ENCODE peak calls at places on chromosomes 7 and 10, in six cellular contexts. U is transverse colon, O is heart left ventricle, H is prostate gland, E is right lobe of liver, V is tibial nerve. Y is an unnamed sample.

GRCh38 chr10:32156031-32156495 is 99.8 kb upstream of the KIF5B start:
- DNase-seq in E (no peak), O (no peak), V (no peak), H (no peak), U (no peak), Y (no peak)

GRCh38 chr10:114852197-114852596 is 30.6 kb downstream of the FHIP2A start:
- DNase-seq in V (no peak), E (no peak), H (no peak), U (no peak), O (no peak), Y (no peak)

GRCh38 chr7:23713285-23714235 is 3.5 kb downstream of the STK31 start:
- DNase-seq in H (no peak), U (no peak), O (no peak), V (no peak), E (no peak), Y (no peak)

GRCh38 chr7:110372685-110373084 is 718.2 kb upstream of the LRRN3 start:
- DNase-seq in V (no peak), H (no peak), E (no peak), U (no peak), O (no peak), Y (no peak)

GRCh38 chr7:79930604-79931003 is 204.0 kb upstream of the GNAI1 start:
- DNase-seq in H (no peak), V (no peak), E (no peak), O (no peak), U (no peak), Y (no peak)

GRCh38 chr7:142569851-142570250 is 179.4 kb upstream of the PRSS1 start:
- DNase-seq in U (no peak), E (no peak), H (no peak), O (no peak), V (no peak), Y (no peak)

GRCh38 chr7:142496545-142496991 is 238.7 kb upstream of the PRSS58 start:
- DNase-seq in O (no peak), E (no peak), U (peak), V (no peak), H (peak), Y (no peak)

GRCh38 chr10:79112898-79113431 is 44.2 kb downstream of the ZMIZ1 start:
- DNase-seq in E (no peak), O (peak), U (no peak), H (peak), V (no peak), Y (peak)

GRCh38 chr10:43692051-43692825 is 43.6 kb upstream of the ZNF32 start:
- DNase-seq in U (no peak), V (peak), E (no peak), O (no peak), H (no peak), Y (no peak)

GRCh38 chr10:79490400-79491081 is 21.8 kb upstream of the EIF5AL1 start:
- DNase-seq in U (peak), E (no peak), O (peak), V (no peak), H (no peak), Y (peak)

GRCh38 chr7:32179567-32179966 is 109.4 kb upstream of the PDE1C start:
- DNase-seq in V (no peak), O (no peak), U (no peak), H (no peak), E (no peak), Y (no peak)

GRCh38 chr10:50554995-50555568 is 68.7 kb downstream of the SGMS1 start:
- DNase-seq in V (no peak), O (no peak), U (no peak), E (no peak), H (no peak), Y (no peak)

GRCh38 chr10:114682532-114682931 is 24.5 kb upstream of the ABLIM1 start:
- DNase-seq in E (no peak), V (no peak), H (no peak), U (no peak), O (no peak), Y (no peak)

GRCh38 chr10:71948496-71949067 is 15.6 kb upstream of the CHST3 start:
- DNase-seq in O (no peak), E (no peak), V (no peak), H (no peak), U (no peak), Y (peak)

GRCh38 chr10:70418229-70418628 is 14.3 kb downstream of the EIF4EBP2 start:
- DNase-seq in V (no peak), E (no peak), H (no peak), U (no peak), O (no peak), Y (no peak)

GRCh38 chr10:116796469-116796868 is 52.8 kb upstream of the ENO4 start:
- DNase-seq in U (no peak), O (no peak), V (no peak), H (no peak), E (no peak), Y (no peak)

GRCh38 chr10:104049497-104050250 is 36.0 kb downstream of the COL17A1 start:
- DNase-seq in O (no peak), E (no peak), H (no peak), V (no peak), U (peak), Y (no peak)

GRCh38 chr10:122471531-122472177 is 10.3 kb downstream of the HTRA1 start:
- DNase-seq in V (no peak), E (no peak), O (no peak), U (no peak), H (no peak), Y (no peak)

GRCh38 chr7:16564909-16565426 is 38.3 kb downstream of the LRRC72 start:
- DNase-seq in U (no peak), E (no peak), V (no peak), O (no peak), H (no peak), Y (no peak)

GRCh38 chr7:13021566-13021965 is 334.1 kb downstream of the ARL4A start:
- DNase-seq in V (no peak), H (no peak), U (no peak), E (no peak), O (no peak), Y (no peak)

GRCh38 chr10:122034149-122034756 is 45.3 kb downstream of the TACC2 start:
- DNase-seq in H (no peak), V (no peak), O (no peak), U (peak), E (no peak), Y (no peak)

GRCh38 chr7:119046068-119046467 is 821.6 kb downstream of the ANKRD7 start:
- DNase-seq in V (no peak), E (no peak), H (no peak), O (no peak), U (no peak), Y (no peak)

GRCh38 chr10:97109562-97109961 is 76.2 kb downstream of the SLIT1 start:
- DNase-seq in H (no peak), O (no peak), U (no peak), V (no peak), E (no peak), Y (no peak)

GRCh38 chr7:82105463-82105862 is 335.6 kb upstream of the HGF start:
- DNase-seq in V (no peak), U (no peak), E (no peak), H (no peak), O (no peak), Y (no peak)

GRCh38 chr10:95266674-95267095 is 24.1 kb downstream of the PDLIM1 start:
- DNase-seq in E (no peak), V (no peak), U (no peak), O (no peak), H (no peak), Y (no peak)

GRCh38 chr10:98463022-98463421 is 16.3 kb upstream of the HPS1 start:
- DNase-seq in H (no peak), E (no peak), O (no peak), V (no peak), U (no peak), Y (no peak)

GRCh38 chr7:137742051-137742450 is 104.7 kb downstream of the DGKI start:
- DNase-seq in H (no peak), O (no peak), U (no peak), V (no peak), E (no peak), Y (no peak)

GRCh38 chr7:81235896-81236479 is 317.1 kb upstream of the SEMA3C start:
- DNase-seq in H (no peak), U (no peak), V (no peak), O (no peak), E (no peak), Y (no peak)

GRCh38 chr7:93646538-93646937 is 72.0 kb upstream of the CALCR start:
- DNase-seq in E (no peak), O (no peak), U (no peak), H (no peak), V (no peak), Y (no peak)

GRCh38 chr10:25933653-25934608 is at the start of gene MYO3A:
- DNase-seq in V (no peak), H (no peak), U (no peak), E (no peak), O (no peak), Y (no peak)

GRCh38 chr10:86603256-86603655 is 51.1 kb upstream of the OPN4 start:
- DNase-seq in V (no peak), E (no peak), H (no peak), O (no peak), U (no peak), Y (no peak)

GRCh38 chr10:14125564-14125963 is 205.2 kb downstream of the FRMD4A start:
- DNase-seq in V (no peak), H (no peak), O (no peak), E (no peak), U (no peak), Y (no peak)

GRCh38 chr7:134705716-134706115 is 59.1 kb downstream of the BPGM start:
- DNase-seq in E (no peak), O (no peak), U (no peak), H (no peak), V (no peak), Y (no peak)

GRCh38 chr7:131501422-131501821 is 55.0 kb downstream of the PODXL start:
- DNase-seq in V (no peak), U (no peak), O (no peak), E (no peak), H (no peak), Y (no peak)

GRCh38 chr10:67473850-67474633 is 222.0 kb downstream of the CTNNA3 start:
- DNase-seq in V (no peak), H (no peak), O (no peak), U (no peak), E (no peak), Y (no peak)

GRCh38 chr10:95767884-95768556 is 12.1 kb downstream of the ENTPD1 start:
- DNase-seq in O (no peak), V (no peak), E (no peak), U (no peak), H (no peak), Y (peak)

GRCh38 chr7:29989257-29989995 is at the start of gene SCRN1:
- DNase-seq in H (peak), E (peak), O (peak), V (peak), U (peak), Y (no peak)
- TF ChIP-seq POLR2A in H (peak), E (no peak), O (no peak), V (no peak), U (peak), Y (no peak)

DNA sequence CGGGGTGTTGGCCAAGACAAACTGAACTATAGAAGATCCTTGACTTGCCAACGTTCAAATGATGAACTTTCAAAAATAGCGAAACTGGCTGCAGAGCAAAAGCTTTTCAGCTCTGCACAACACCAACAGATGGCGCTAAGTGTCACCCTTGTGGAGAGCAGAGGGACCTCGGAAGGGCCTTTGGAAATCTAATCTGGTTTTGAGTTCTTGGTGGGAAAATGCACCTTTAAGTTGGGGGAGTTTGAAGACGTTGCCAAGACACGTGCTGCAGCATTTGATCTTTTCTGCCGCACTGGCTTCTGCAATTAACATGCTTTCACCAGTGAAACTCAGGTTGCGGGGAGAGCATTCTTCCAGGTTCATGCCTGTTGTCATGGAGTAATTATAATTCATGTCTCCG is 26.3 kb upstream of the WDR11 start:
- DNase-seq in H (peak), U (peak), O (no peak), E (no peak), V (no peak), Y (no peak)
- TF ChIP-seq CTCF in H (no peak), U (peak), O (no peak), E (peak), V (peak), Y (no peak)

DNA sequence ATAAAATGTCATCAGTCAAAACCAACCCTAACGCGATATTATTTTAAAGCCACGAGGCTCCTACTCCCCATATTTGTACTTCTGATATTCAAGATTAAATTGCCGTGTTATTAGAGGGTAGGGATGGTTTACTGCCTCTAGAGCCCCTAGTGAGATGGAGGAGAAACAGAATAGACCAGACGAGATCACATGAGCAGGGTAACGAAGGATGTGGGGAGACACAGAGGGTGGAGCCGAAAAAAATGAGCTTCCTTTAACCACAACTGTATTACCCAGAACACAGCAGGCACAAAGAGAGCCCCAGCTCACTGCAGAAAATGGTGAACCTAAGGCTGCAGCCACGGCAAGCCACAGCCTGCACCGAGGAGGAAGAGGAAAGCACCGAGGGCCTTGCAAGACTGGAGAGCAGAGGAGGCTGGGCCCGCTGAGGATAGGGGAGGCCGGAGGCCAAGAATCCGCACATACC is 14.3 kb downstream of the ZC3HAV1 start:
- DNase-seq in E (no peak), H (no peak), O (no peak), V (no peak), U (peak), Y (peak)
- TF ChIP-seq POLR2A in E (no peak), H (no peak), O (no peak), V (no peak), U (no peak), Y (no peak)

DNA sequence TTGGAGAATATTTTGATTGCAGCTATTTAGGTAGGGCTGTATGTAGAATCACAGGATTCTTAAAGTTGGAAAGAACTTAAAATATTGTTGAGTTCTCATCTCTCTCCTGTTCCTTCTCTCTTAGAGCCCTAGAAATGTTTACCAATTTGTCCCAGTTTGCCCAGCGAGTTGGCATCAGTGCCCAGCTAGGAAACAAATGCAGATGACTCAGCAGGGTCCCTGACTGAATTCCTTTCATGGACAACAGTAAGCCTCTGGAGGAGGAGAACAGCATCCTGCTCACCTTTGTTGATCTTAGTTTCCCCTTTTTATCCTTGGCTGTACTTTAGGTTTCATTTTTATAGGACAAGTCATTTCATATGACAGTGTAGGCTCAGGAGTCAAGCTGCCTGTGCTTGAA is 89.3 kb downstream of the SEC23IP start:
- DNase-seq in U (no peak), H (no peak), E (no peak), O (no peak), V (no peak), Y (no peak)
- TF ChIP-seq CTCF in U (no peak), H (no peak), E (no peak), O (no peak), V (no peak), Y (no peak)

DNA sequence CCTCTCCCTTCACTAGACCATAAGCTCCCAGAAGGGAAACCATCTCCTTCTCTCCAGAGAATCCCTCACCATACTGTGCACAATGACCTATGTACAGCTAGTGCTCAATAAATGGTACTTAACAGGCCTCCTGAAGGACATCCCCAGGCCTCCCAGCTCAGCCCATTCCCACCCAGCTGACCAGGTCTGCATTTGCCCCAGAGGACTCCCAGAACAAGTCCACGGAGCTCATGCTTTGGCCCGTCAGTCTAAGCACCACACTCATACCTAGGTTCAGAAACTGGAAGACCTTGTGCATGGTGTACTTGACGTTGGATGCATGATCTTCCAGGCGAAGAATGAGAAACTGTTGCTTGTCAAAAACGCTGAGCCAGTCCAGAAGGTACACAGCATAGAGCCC is 81.3 kb downstream of the CHST15 start:
- DNase-seq in O (no peak), V (no peak), H (no peak), E (peak), U (no peak), Y (no peak)
- TF ChIP-seq POLR2A in O (no peak), V (no peak), H (no peak), E (no peak), U (no peak), Y (no peak)

DNA sequence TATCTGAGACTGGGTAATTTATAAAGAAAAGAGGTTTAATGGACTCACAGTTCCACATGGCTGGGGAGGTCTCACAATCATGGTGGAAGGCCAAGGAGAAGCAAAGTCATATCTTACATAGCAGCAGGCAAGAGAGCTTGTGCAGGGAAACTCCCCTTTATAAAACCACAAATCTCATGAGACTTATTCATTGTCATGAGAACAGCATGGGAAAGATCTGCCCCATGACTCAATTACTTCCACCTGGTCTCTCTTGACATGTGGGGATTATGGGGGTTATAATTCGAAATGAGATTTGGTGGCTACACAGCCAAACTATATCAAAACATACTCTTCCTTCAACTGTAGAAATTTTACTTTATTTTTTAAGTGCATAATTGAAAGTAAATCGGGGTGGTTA is 436.3 kb upstream of the KLF6 start:
- DNase-seq in E (no peak), U (no peak), O (no peak), V (no peak), H (no peak), Y (no peak)
- TF ChIP-seq CTCF in E (no peak), U (no peak), O (no peak), V (no peak), H (no peak), Y (no peak)

GRCh38 chr10:101818958-101819633 is 852 bp upstream of the OGA start:
- DNase-seq in U (peak), H (peak), E (no peak), V (no peak), O (no peak), Y (no peak)
- TF ChIP-seq POLR2A in U (no peak), H (no peak), E (no peak), V (no peak), O (no peak), Y (no peak)

GRCh38 chr7:25179771-25180591 is 48.3 kb downstream of the NPVF start:
- DNase-seq in H (peak), U (peak), V (peak), O (peak), E (peak), Y (peak)

GRCh38 chr7:25180946-25181345 is 47.3 kb downstream of the NPVF start:
- DNase-seq in V (no peak), U (no peak), O (no peak), H (no peak), E (no peak), Y (no peak)

GRCh38 chr7:25179325-25179724 is 49.0 kb downstream of the NPVF start:
- DNase-seq in V (no peak), H (no peak), E (no peak), O (no peak), U (no peak), Y (no peak)

GRCh38 chr7:25181537-25181936 is 46.7 kb downstream of the NPVF start:
- DNase-seq in E (no peak), O (no peak), U (no peak), V (no peak), H (no peak), Y (no peak)

GRCh38 chr7:25180592-25180923 is 47.7 kb downstream of the NPVF start:
- DNase-seq in E (no peak), U (no peak), O (no peak), H (no peak), V (peak), Y (no peak)
- TF ChIP-seq CTCF in E (no peak), U (no peak), O (peak), H (no peak), V (no peak), Y (no peak)

Y was measured in lower leg skin.